ENCODE peak calls at places on chromosome 19, in ten cellular contexts. J is heart left ventricle; S is pancreas; T is breast epithelium; X is omental fat pad; F is testis; O is hepatocyte; B is HFFc6; Q is CD8-positive, alpha-beta T cell; N is AG09309. U is an unnamed sample.

GRCh38 chr19:56111601-56112312 is 9.3 kb downstream of the ZNF787 start:
- DNase-seq in J (no peak), S (no peak), T (no peak), X (no peak), F (peak; percentile 79), O (no peak), B (no peak), Q (peak; percentile 51), N (no peak), U (no peak)

GRCh38 chr19:35742121-35742724 is at the start of gene IGFLR1:
- DNase-seq in J (no peak), S (no peak), T (no peak), X (no peak), F (no peak), O (no peak), B (no peak), Q (peak; percentile 58), N (no peak), U (no peak)

GRCh38 chr19:54653181-54653809 is 9.5 kb upstream of the LILRB4 start:
- DNase-seq in J (no peak), S (no peak), T (no peak), X (no peak), F (no peak), O (no peak), B (peak; percentile 4), Q (no peak), N (no peak), U (no peak)

GRCh38 chr19:32817252-32817912 is 52.2 kb downstream of the SLC7A9 start:
- DNase-seq in J (no peak), S (no peak), T (no peak), X (no peak), F (no peak), O (no peak), B (no peak), Q (no peak), N (no peak), U (no peak)

GRCh38 chr19:30566681-30567420 is 194.7 kb downstream of the ZNF536 start:
- DNase-seq in J (no peak), S (no peak), T (no peak), X (no peak), F (no peak), O (no peak), B (no peak), Q (no peak), N (no peak), U (no peak)

GRCh38 chr19:50003810-50004419 is 21.3 kb downstream of the VRK3 start:
- DNase-seq in J (no peak), S (no peak), T (no peak), X (no peak), F (no peak), O (peak; percentile 40), B (peak; percentile 96), Q (no peak), N (peak; percentile 92), U (no peak)

GRCh38 chr19:12985049-12985776 is 10.1 kb upstream of the NFIX start:
- DNase-seq in J (peak; percentile 70), S (peak; percentile 43), T (no peak), X (no peak), F (peak; percentile 65), O (peak; percentile 59), B (peak; percentile 52), Q (peak; percentile 27), N (no peak), U (no peak)

GRCh38 chr19:49896863-49897621 is at the start of gene IL4I1:
- DNase-seq in J (peak; percentile 73), S (no peak), T (no peak), X (no peak), F (no peak), O (no peak), B (no peak), Q (peak; percentile 56), N (no peak), U (no peak)

GRCh38 chr19:55383789-55384575 is at the start of gene TMEM238:
- DNase-seq in J (peak; percentile 78), S (peak; percentile 72), T (no peak), X (no peak), F (peak; percentile 67), O (peak; percentile 86), B (peak; percentile 60), Q (peak; percentile 50), N (no peak), U (peak; percentile 54)

GRCh38 chr19:38649305-38650179 is 2.1 kb downstream of the ACTN4 start:
- DNase-seq in J (no peak), S (peak; percentile 76), T (peak; percentile 58), X (no peak), F (no peak), O (peak; percentile 54), B (no peak), Q (no peak), N (no peak), U (no peak)

GRCh38 chr19:11164879-11165406 is 9.4 kb upstream of the SPC24 start:
- DNase-seq in J (peak; percentile 78), S (no peak), T (no peak), X (no peak), F (peak; percentile 79), O (peak; percentile 74), B (no peak), Q (no peak), N (peak; percentile 88), U (no peak)

GRCh38 chr19:7366701-7367420 is 18.1 kb downstream of the ARHGEF18 start:
- DNase-seq in J (no peak), S (no peak), T (no peak), X (no peak), F (no peak), O (no peak), B (peak; percentile 16), Q (no peak), N (no peak), U (no peak)

DNA sequence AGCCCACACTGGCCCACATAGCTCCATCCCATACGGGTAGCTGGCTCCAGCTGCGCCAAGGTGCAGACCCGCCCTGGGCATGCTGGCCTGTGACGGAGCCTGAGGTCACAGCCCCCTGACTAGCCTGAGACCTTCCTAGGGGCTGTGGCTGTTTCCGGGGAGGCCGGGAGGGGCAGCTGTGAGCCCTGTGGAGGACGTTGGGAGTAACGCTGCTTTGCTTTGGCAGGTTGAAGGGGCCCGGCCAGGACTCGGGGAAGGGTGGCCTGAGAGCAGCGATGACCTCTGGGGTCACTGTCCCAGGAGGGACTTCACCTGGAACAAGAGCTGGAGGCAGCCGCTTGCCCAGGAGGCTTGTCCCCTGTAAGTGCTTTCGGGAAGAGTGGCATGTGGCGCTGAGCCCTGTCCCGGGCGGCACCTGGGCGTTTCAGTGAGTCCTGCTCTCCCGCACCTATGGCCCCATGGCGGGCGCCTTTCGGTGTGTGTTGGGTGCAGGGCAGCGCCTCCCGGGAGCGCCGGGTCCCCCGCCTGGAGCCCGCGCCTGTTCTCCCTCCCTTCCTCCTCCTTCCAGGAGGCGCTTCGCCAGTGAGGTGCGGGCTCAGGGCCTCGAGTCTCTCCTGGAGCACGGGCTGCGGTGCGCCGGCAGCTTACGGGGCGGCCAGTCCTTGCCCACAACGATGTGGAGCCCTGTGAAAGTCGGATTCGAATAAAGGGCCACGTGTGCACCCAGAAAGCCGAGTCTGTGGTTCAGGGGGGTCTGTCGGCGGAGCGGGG is 1.1 kb upstream of the FAM174C start:
- DNase-seq in J (no peak), S (peak; percentile 58), T (no peak), X (no peak), F (no peak), O (no peak), B (no peak), Q (no peak), N (no peak), U (no peak)
- TF ChIP-seq CTCF in J (no peak), S (no peak), T (no peak), X (no peak), F (no peak), O (no peak), B (no peak), Q (no peak), N (no peak), U (no peak)

DNA sequence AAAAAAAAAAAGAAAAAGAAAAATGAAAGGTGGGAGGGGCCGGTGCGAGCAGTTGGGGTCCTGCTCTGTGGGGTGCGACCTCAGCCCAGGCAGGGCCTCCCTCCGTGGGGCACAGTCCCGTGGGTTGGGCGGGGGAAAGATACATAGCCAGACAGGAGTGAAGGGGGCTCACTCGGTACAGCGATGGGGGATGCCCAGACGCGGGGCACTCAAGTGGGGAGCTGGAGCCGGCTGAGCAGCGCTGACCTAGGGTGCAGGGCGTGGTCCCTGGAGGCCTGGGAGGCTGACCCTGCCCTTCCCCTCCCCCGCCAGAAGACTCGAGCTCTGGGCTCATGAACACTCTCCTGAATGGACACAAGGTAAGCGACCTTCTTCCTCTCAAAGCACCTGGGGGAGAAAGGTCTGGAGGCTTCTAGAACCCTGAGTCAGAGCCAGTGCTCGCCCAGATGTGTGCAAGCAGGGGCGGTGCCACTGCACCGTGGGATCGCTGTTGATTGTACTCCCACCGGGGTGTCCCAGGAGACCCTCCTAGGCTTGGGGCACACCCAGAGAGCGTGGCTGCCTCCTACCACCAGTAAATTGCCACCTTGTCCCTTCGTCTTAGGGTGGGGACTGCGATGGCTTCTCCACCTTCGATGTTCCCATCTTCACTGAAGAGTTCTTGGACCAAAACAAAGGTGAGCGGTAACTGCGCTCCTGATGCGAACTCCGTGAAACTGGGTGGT is 3.4 kb downstream of the HMG20B start:
- DNase-seq in J (no peak), S (no peak), T (no peak), X (no peak), F (no peak), O (no peak), B (no peak), Q (no peak), N (no peak), U (no peak)
- TF ChIP-seq CTCF in J (no peak), S (no peak), T (no peak), X (no peak), F (no peak), O (no peak), B (no peak), Q (no peak), N (no peak), U (no peak)

GRCh38 chr19:15453091-15453498 is 3.3 kb upstream of the WIZ start:
- DNase-seq in J (peak; percentile 71), S (no peak), T (no peak), X (no peak), F (no peak), O (peak; percentile 51), B (no peak), Q (no peak), N (no peak), U (no peak)
- TF ChIP-seq CTCF in J (peak; percentile 13), S (no peak), T (no peak), X (no peak), F (peak; percentile 18), O (peak; percentile 26), B (peak; percentile 38), Q (no peak), N (peak; percentile 17), U (no peak)

DNA sequence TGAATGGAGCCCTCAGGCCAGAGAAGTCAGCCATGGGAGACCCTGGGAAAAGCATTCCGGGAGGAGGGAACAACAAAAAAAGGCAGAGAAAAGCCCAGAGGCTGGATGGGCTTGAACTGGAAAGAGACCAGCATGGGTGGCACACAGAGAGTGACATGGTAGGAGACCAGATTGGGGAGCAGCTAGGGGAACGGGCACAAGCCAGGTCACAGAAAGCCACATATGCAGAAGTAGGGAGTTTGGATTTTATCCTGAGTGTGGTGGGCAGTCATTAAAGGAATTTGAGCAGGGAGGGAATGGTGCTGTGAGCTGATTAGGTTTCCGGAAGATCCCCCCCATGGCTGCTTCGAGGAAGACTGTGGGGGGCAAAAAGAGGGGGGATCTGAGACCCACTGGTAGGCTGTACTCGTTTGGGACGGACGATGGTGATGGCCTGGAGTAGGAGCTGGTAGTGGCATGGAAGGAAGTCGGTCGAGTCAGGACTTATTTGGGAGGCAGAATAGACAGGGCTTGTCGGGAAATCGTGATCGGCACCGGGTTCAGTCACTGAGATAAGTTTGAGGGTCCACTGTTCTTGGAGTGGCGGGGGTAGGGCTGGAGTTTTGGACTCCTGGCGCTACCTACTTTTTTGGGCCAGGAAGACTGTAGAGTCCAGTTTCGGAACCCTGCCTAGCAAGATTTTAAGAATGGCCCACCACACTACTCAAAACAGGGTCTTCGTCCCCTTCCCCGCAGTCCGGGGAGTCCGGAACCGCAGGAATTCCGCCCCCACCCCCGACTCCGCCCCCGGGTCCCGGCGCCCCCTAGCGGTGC is 949 bp downstream of the SERTAD1 start:
- DNase-seq in J (no peak), S (no peak), T (no peak), X (no peak), F (peak; percentile 46), O (no peak), B (no peak), Q (no peak), N (no peak), U (no peak)
- TF ChIP-seq CTCF in J (no peak), S (peak; percentile 72), T (no peak), X (no peak), F (no peak), O (no peak), B (no peak), Q (no peak), N (no peak), U (no peak)

U was measured in endothelial cell.